ENCODE peak calls at places on chromosomes 6 and 20, in five cellular contexts. K is GM13977, L is upper lobe of right lung, A is putamen, Q is small intestine. O is an unnamed sample.

GRCh38 chr6:52325695-52326471 is 36.1 kb upstream of the PAQR8 start:
- DNase-seq in K (no peak), L (no peak), A (no peak), Q (peak), O (no peak)

GRCh38 chr20:1813101-1813529 is 82.1 kb upstream of the SIRPA start:
- DNase-seq in K (no peak), L (no peak), A (no peak), Q (no peak), O (no peak)

GRCh38 chr6:82408952-82409421 is 45.4 kb downstream of the TPBG start:
- DNase-seq in K (no peak), L (no peak), A (no peak), Q (no peak), O (no peak)

GRCh38 chr6:3438190-3439167 is 18.4 kb downstream of the SLC22A23 start:
- DNase-seq in K (no peak), L (no peak), A (no peak), Q (peak), O (no peak)

GRCh38 chr20:11921326-11921725 is 3.6 kb downstream of the BTBD3 start:
- DNase-seq in K (no peak), L (no peak), A (no peak), Q (no peak), O (no peak)

GRCh38 chr20:33796263-33796906 is 14.8 kb upstream of the CHMP4B start:
- DNase-seq in K (no peak), L (peak), A (no peak), Q (peak), O (no peak)

GRCh38 chr20:32356935-32357868 is 929 bp upstream of the ASXL1 start:
- DNase-seq in K (no peak), L (no peak), A (no peak), Q (peak), O (no peak)

GRCh38 chr20:59809630-59810375 is 123.6 kb downstream of the SYCP2 start:
- DNase-seq in K (no peak), L (no peak), A (no peak), Q (no peak), O (no peak)

GRCh38 chr6:2714359-2714895 is 36.3 kb downstream of the MYLK4 start:
- DNase-seq in K (no peak), L (no peak), A (no peak), Q (no peak), O (no peak)

GRCh38 chr6:46930331-46930730 is 8.6 kb upstream of the ADGRF5 start:
- DNase-seq in K (no peak), L (no peak), A (no peak), Q (no peak), O (no peak)

GRCh38 chr20:59006167-59006863 is 739 bp downstream of the CTSZ start:
- DNase-seq in K (peak), L (peak), A (no peak), Q (peak), O (no peak)

GRCh38 chr6:140319209-140319608 is 944.8 kb upstream of the CITED2 start:
- DNase-seq in K (peak), L (no peak), A (no peak), Q (peak), O (peak)

GRCh38 chr6:111624391-111625098 is 18.9 kb upstream of the TRAF3IP2 start:
- DNase-seq in K (no peak), L (no peak), A (no peak), Q (no peak), O (no peak)

GRCh38 chr6:82365011-82365751 is 1.6 kb downstream of the TPBG start:
- DNase-seq in K (peak), L (peak), A (no peak), Q (peak), O (peak)

GRCh38 chr20:33392016-33392415 is 9.3 kb downstream of the CDK5RAP1 start:
- DNase-seq in K (no peak), L (no peak), A (no peak), Q (no peak), O (no peak)

GRCh38 chr6:56688521-56688920 is 45.8 kb upstream of the DST start:
- DNase-seq in K (no peak), L (no peak), A (no peak), Q (peak), O (no peak)

GRCh38 chr6:76633259-76633658 is 560.8 kb upstream of the IMPG1 start:
- DNase-seq in K (no peak), L (no peak), A (no peak), Q (no peak), O (no peak)

GRCh38 chr6:139112146-139112545 is 22.7 kb upstream of the HECA start:
- DNase-seq in K (no peak), L (no peak), A (no peak), Q (no peak), O (no peak)

GRCh38 chr6:152071843-152072242 is 264.4 kb downstream of the ESR1 start:
- DNase-seq in K (no peak), L (no peak), A (no peak), Q (no peak), O (no peak)

GRCh38 chr6:35392111-35392702 is 49.8 kb downstream of the PPARD start:
- DNase-seq in K (no peak), L (peak), A (no peak), Q (peak), O (no peak)

GRCh38 chr20:20214757-20215275 is 153.1 kb upstream of the INSM1 start:
- DNase-seq in K (no peak), L (no peak), A (no peak), Q (no peak), O (no peak)

GRCh38 chr20:4488407-4489339 is 233.0 kb upstream of the PRND start:
- DNase-seq in K (no peak), L (no peak), A (no peak), Q (no peak), O (no peak)

GRCh38 chr6:82045965-82046756 is 201.4 kb downstream of the IBTK start:
- DNase-seq in K (no peak), L (no peak), A (no peak), Q (no peak), O (no peak)

GRCh38 chr20:38875170-38875993 is 50.8 kb upstream of the FAM83D start:
- DNase-seq in K (peak), L (no peak), A (no peak), Q (peak), O (peak)

GRCh38 chr20:23652371-23652770 is 14.6 kb upstream of the CST3 start:
- DNase-seq in K (peak), L (no peak), A (no peak), Q (no peak), O (no peak)

GRCh38 chr6:34656378-34657036 is 40.1 kb downstream of the ILRUN start:
- DNase-seq in K (peak), L (no peak), A (peak), Q (peak), O (peak)

GRCh38 chr6:146775227-146775626 is 176.5 kb downstream of the ADGB start:
- DNase-seq in K (no peak), L (no peak), A (no peak), Q (no peak), O (no peak)

GRCh38 chr20:46118481-46119020 is 437 bp downstream of the CD40 start:
- DNase-seq in K (no peak), L (peak), A (no peak), Q (peak), O (peak)

GRCh38 chr6:159878341-159878740 is 12.4 kb upstream of the MAS1 start:
- DNase-seq in K (no peak), L (no peak), A (no peak), Q (no peak), O (no peak)

GRCh38 chr6:150165020-150165702 is 22.3 kb downstream of the PPP1R14C start:
- DNase-seq in K (no peak), L (no peak), A (no peak), Q (no peak), O (no peak)

GRCh38 chr6:141451508-141452353 is 681.0 kb upstream of the GJE1 start:
- DNase-seq in K (no peak), L (no peak), A (no peak), Q (no peak), O (no peak)

GRCh38 chr20:57266251-57267157 is at the start of gene BMP7:
- DNase-seq in K (no peak), L (no peak), A (peak), Q (no peak), O (no peak)

GRCh38 chr6:16681260-16681873 is 79.9 kb downstream of the ATXN1 start:
- DNase-seq in K (no peak), L (no peak), A (no peak), Q (no peak), O (no peak)

GRCh38 chr6:135270676-135271536 is 89.8 kb downstream of the MYB start:
- DNase-seq in K (no peak), L (peak), A (no peak), Q (peak), O (no peak)

GRCh38 chr6:149833651-149834050 is 30.5 kb downstream of the LRP11 start:
- DNase-seq in K (no peak), L (no peak), A (no peak), Q (no peak), O (no peak)

GRCh38 chr6:35634316-35634715 is 54.4 kb downstream of the FKBP5 start:
- DNase-seq in K (no peak), L (no peak), A (no peak), Q (peak), O (no peak)

GRCh38 chr20:61883867-61884393 is 181.8 kb downstream of the TAF4 start:
- DNase-seq in K (no peak), L (no peak), A (no peak), Q (no peak), O (no peak)

O was measured in GM10248.